ENCODE peak calls at places on chromosomes 1 and 21, in seven cellular contexts. N is NCI-H2081, X is thyroid gland, W is neural crest cell, E is anterior cingulate cortex, K is amygdala, F is NCI-H226. C is an unnamed sample.

GRCh38 chr1:113253187-113253966 is 136.9 kb upstream of the MAGI3 start:
- DNase-seq in N (no peak), X (no peak), W (no peak), E (no peak), K (no peak), F (no peak), C (no peak)

GRCh38 chr1:20578062-20578461 is 10.8 kb upstream of the CDA start:
- DNase-seq in N (no peak), X (no peak), W (no peak), E (no peak), K (no peak), F (peak), C (no peak)

GRCh38 chr1:7299994-7300393 is 471.1 kb upstream of the VAMP3 start:
- DNase-seq in N (no peak), X (no peak), W (no peak), E (no peak), K (no peak), F (peak), C (no peak)

GRCh38 chr1:51853360-51853759 is 25.2 kb downstream of the NRDC start:
- DNase-seq in N (no peak), X (no peak), W (no peak), E (no peak), K (no peak), F (no peak), C (no peak)

GRCh38 chr1:64323054-64323453 is 119.6 kb downstream of the UBE2U start:
- DNase-seq in N (no peak), X (no peak), W (no peak), E (no peak), K (no peak), F (peak), C (no peak)

GRCh38 chr1:52668711-52669110 is 29.4 kb downstream of the COA7 start:
- DNase-seq in N (no peak), X (no peak), W (no peak), E (no peak), K (no peak), F (peak), C (no peak)

GRCh38 chr21:45941338-45941710 is 40.2 kb upstream of the COL6A1 start:
- DNase-seq in N (no peak), X (no peak), W (no peak), E (no peak), K (no peak), F (no peak), C (no peak)

GRCh38 chr1:77876884-77877283 is 11.5 kb upstream of the NEXN start:
- DNase-seq in N (no peak), X (no peak), W (no peak), E (no peak), K (no peak), F (peak), C (no peak)

GRCh38 chr1:145740269-145740668 is 21.0 kb downstream of the CD160 start:
- DNase-seq in N (no peak), X (no peak), W (no peak), E (no peak), K (no peak), F (no peak), C (no peak)

GRCh38 chr1:25566730-25567341 is 23.4 kb downstream of the LDLRAP1 start:
- DNase-seq in N (no peak), X (no peak), W (peak), E (peak), K (peak), F (no peak), C (no peak)

GRCh38 chr1:33660244-33660643 is 187.8 kb downstream of the ZSCAN20 start:
- DNase-seq in N (peak), X (no peak), W (no peak), E (no peak), K (no peak), F (no peak), C (no peak)

GRCh38 chr1:32798679-32799416 is 18.3 kb downstream of the YARS1 start:
- DNase-seq in N (no peak), X (no peak), W (no peak), E (no peak), K (no peak), F (no peak), C (peak)

GRCh38 chr21:29697555-29698193 is 242.1 kb downstream of the GRIK1 start:
- DNase-seq in N (no peak), X (no peak), W (no peak), E (no peak), K (no peak), F (no peak), C (peak)

GRCh38 chr1:110672001-110672752 is 2.6 kb downstream of the KCNA3 start:
- DNase-seq in N (no peak), X (no peak), W (peak), E (peak), K (no peak), F (no peak), C (peak)